ENCODE peak calls at places on chromosomes 13 and 19, in eight cellular contexts. One of them, this sample, is unnamed. For H3K4me1, the result is how much of the 10 kb centered on the place peaks cover.

GRCh38 chr13:36006895-36007294 is 124.3 kb downstream of the DCLK1 start:
- DNase-seq in fibroblast of lung: no peak
- DNase-seq in PC-3: no peak
- DNase-seq in A549: no peak
- DNase-seq in colonic mucosa: no peak
- DNase-seq in ascending aorta: no peak
- DNase-seq in mammary epithelial cell: no peak
- DNase-seq in CD4-positive, CD25-positive, alpha-beta regulatory T cell: no peak
- DNase-seq in this sample: no peak

GRCh38 chr19:48760514-48761221 is 5.3 kb downstream of the FGF21 start:
- DNase-seq in fibroblast of lung: no peak
- DNase-seq in PC-3: peak
- DNase-seq in A549: no peak
- DNase-seq in colonic mucosa: no peak
- DNase-seq in ascending aorta: no peak
- DNase-seq in mammary epithelial cell: no peak
- DNase-seq in CD4-positive, CD25-positive, alpha-beta regulatory T cell: no peak
- DNase-seq in this sample: no peak

GRCh38 chr19:23992348-23992747 is 77.7 kb downstream of the ZNF726 start:
- DNase-seq in fibroblast of lung: no peak
- DNase-seq in PC-3: no peak
- DNase-seq in A549: no peak
- DNase-seq in colonic mucosa: no peak
- DNase-seq in ascending aorta: no peak
- DNase-seq in mammary epithelial cell: no peak
- DNase-seq in CD4-positive, CD25-positive, alpha-beta regulatory T cell: peak
- DNase-seq in this sample: no peak

GRCh38 chr13:106028916-106029315 is 506.5 kb downstream of the EFNB2 start:
- DNase-seq in fibroblast of lung: peak
- DNase-seq in PC-3: no peak
- DNase-seq in A549: no peak
- DNase-seq in colonic mucosa: no peak
- DNase-seq in ascending aorta: no peak
- DNase-seq in mammary epithelial cell: peak
- DNase-seq in CD4-positive, CD25-positive, alpha-beta regulatory T cell: no peak
- DNase-seq in this sample: no peak

GRCh38 chr13:59476376-59476775 is 687.4 kb downstream of the DIAPH3 start:
- DNase-seq in fibroblast of lung: no peak
- DNase-seq in PC-3: no peak
- DNase-seq in A549: no peak
- DNase-seq in colonic mucosa: no peak
- DNase-seq in ascending aorta: no peak
- DNase-seq in mammary epithelial cell: no peak
- DNase-seq in CD4-positive, CD25-positive, alpha-beta regulatory T cell: no peak
- DNase-seq in this sample: peak

GRCh38 chr19:47377801-47378200 is 28.7 kb downstream of the DHX34 start:
- DNase-seq in fibroblast of lung: no peak
- DNase-seq in PC-3: no peak
- DNase-seq in A549: no peak
- DNase-seq in colonic mucosa: no peak
- DNase-seq in ascending aorta: no peak
- DNase-seq in mammary epithelial cell: no peak
- DNase-seq in CD4-positive, CD25-positive, alpha-beta regulatory T cell: no peak
- DNase-seq in this sample: no peak

GRCh38 chr19:47430041-47430802 is 10.9 kb upstream of the MEIS3 start:
- DNase-seq in fibroblast of lung: peak
- DNase-seq in PC-3: no peak
- DNase-seq in A549: no peak
- DNase-seq in colonic mucosa: peak
- DNase-seq in ascending aorta: no peak
- DNase-seq in mammary epithelial cell: no peak
- DNase-seq in CD4-positive, CD25-positive, alpha-beta regulatory T cell: no peak
- DNase-seq in this sample: peak

GRCh38 chr13:100751826-100752225 is 77.2 kb upstream of the TMTC4 start:
- DNase-seq in fibroblast of lung: no peak
- DNase-seq in PC-3: no peak
- DNase-seq in A549: no peak
- DNase-seq in colonic mucosa: no peak
- DNase-seq in ascending aorta: no peak
- DNase-seq in mammary epithelial cell: no peak
- DNase-seq in CD4-positive, CD25-positive, alpha-beta regulatory T cell: no peak
- DNase-seq in this sample: no peak

GRCh38 chr13:45108716-45109706 is 11.3 kb upstream of the GTF2F2 start:
- DNase-seq in fibroblast of lung: peak
- DNase-seq in PC-3: no peak
- DNase-seq in A549: no peak
- DNase-seq in colonic mucosa: no peak
- DNase-seq in ascending aorta: no peak
- DNase-seq in mammary epithelial cell: peak
- DNase-seq in CD4-positive, CD25-positive, alpha-beta regulatory T cell: no peak
- DNase-seq in this sample: peak

GRCh38 chr13:48074006-48074405 is 20.9 kb downstream of the MED4 start:
- DNase-seq in fibroblast of lung: no peak
- DNase-seq in PC-3: no peak
- DNase-seq in A549: no peak
- DNase-seq in colonic mucosa: no peak
- DNase-seq in ascending aorta: no peak
- DNase-seq in mammary epithelial cell: no peak
- DNase-seq in CD4-positive, CD25-positive, alpha-beta regulatory T cell: no peak
- DNase-seq in this sample: no peak

GRCh38 chr13:112748947-112749346 is 59.1 kb downstream of the ATP11A start:
- DNase-seq in fibroblast of lung: peak
- DNase-seq in PC-3: no peak
- DNase-seq in A549: no peak
- DNase-seq in colonic mucosa: no peak
- DNase-seq in ascending aorta: no peak
- DNase-seq in mammary epithelial cell: no peak
- DNase-seq in CD4-positive, CD25-positive, alpha-beta regulatory T cell: no peak
- DNase-seq in this sample: no peak

GRCh38 chr13:24161010-24161775 is 673 bp downstream of the SPATA13 start:
- DNase-seq in fibroblast of lung: peak
- DNase-seq in PC-3: peak
- DNase-seq in A549: no peak
- DNase-seq in colonic mucosa: peak
- DNase-seq in ascending aorta: peak
- DNase-seq in mammary epithelial cell: no peak
- DNase-seq in CD4-positive, CD25-positive, alpha-beta regulatory T cell: peak
- DNase-seq in this sample: no peak

GRCh38 chr19:2123682-2124387 is 27.1 kb downstream of the IZUMO4 start:
- DNase-seq in fibroblast of lung: peak
- DNase-seq in PC-3: no peak
- DNase-seq in A549: no peak
- DNase-seq in colonic mucosa: no peak
- DNase-seq in ascending aorta: no peak
- DNase-seq in mammary epithelial cell: no peak
- DNase-seq in CD4-positive, CD25-positive, alpha-beta regulatory T cell: no peak
- DNase-seq in this sample: peak

GRCh38 chr13:21606781-21607180 is 2.8 kb upstream of the MICU2 start:
- DNase-seq in fibroblast of lung: no peak
- DNase-seq in PC-3: no peak
- DNase-seq in A549: no peak
- DNase-seq in colonic mucosa: no peak
- DNase-seq in ascending aorta: no peak
- DNase-seq in mammary epithelial cell: no peak
- DNase-seq in CD4-positive, CD25-positive, alpha-beta regulatory T cell: no peak
- DNase-seq in this sample: no peak

GRCh38 chr19:16660763-16661479 is at the start of gene TMEM38A:
- DNase-seq in fibroblast of lung: no peak
- DNase-seq in PC-3: peak
- DNase-seq in A549: no peak
- DNase-seq in colonic mucosa: peak
- DNase-seq in ascending aorta: peak
- DNase-seq in mammary epithelial cell: peak
- DNase-seq in CD4-positive, CD25-positive, alpha-beta regulatory T cell: peak
- DNase-seq in this sample: peak

GRCh38 chr13:25347156-25347555 is 24.6 kb upstream of the ATP8A2 start:
- DNase-seq in fibroblast of lung: peak
- DNase-seq in PC-3: no peak
- DNase-seq in A549: no peak
- DNase-seq in colonic mucosa: no peak
- DNase-seq in ascending aorta: no peak
- DNase-seq in mammary epithelial cell: no peak
- DNase-seq in CD4-positive, CD25-positive, alpha-beta regulatory T cell: no peak
- DNase-seq in this sample: no peak

GRCh38 chr19:32748497-32748896 is 28.9 kb downstream of the TDRD12 start:
- DNase-seq in fibroblast of lung: no peak
- DNase-seq in PC-3: peak
- DNase-seq in A549: peak
- DNase-seq in colonic mucosa: no peak
- DNase-seq in ascending aorta: no peak
- DNase-seq in mammary epithelial cell: no peak
- DNase-seq in CD4-positive, CD25-positive, alpha-beta regulatory T cell: peak
- DNase-seq in this sample: no peak

GRCh38 chr19:6849876-6850275 is 37.5 kb upstream of the ADGRE1 start:
- DNase-seq in fibroblast of lung: no peak
- DNase-seq in PC-3: no peak
- DNase-seq in A549: no peak
- DNase-seq in colonic mucosa: no peak
- DNase-seq in ascending aorta: no peak
- DNase-seq in mammary epithelial cell: no peak
- DNase-seq in CD4-positive, CD25-positive, alpha-beta regulatory T cell: no peak
- DNase-seq in this sample: no peak

GRCh38 chr13:97202761-97203160 is 19.4 kb upstream of the MBNL2 start:
- DNase-seq in fibroblast of lung: no peak
- DNase-seq in PC-3: no peak
- DNase-seq in A549: no peak
- DNase-seq in colonic mucosa: no peak
- DNase-seq in ascending aorta: no peak
- DNase-seq in mammary epithelial cell: no peak
- DNase-seq in CD4-positive, CD25-positive, alpha-beta regulatory T cell: no peak
- DNase-seq in this sample: no peak

GRCh38 chr13:23375007-23375971 is 58.2 kb downstream of the SACS start:
- DNase-seq in fibroblast of lung: peak
- DNase-seq in PC-3: peak
- DNase-seq in A549: peak
- DNase-seq in colonic mucosa: peak
- DNase-seq in ascending aorta: peak
- DNase-seq in mammary epithelial cell: peak
- DNase-seq in CD4-positive, CD25-positive, alpha-beta regulatory T cell: peak
- DNase-seq in this sample: peak

GRCh38 chr19:34432797-34433196 is 4.6 kb downstream of the UBA2 start:
- DNase-seq in fibroblast of lung: no peak
- DNase-seq in PC-3: no peak
- DNase-seq in A549: no peak
- DNase-seq in colonic mucosa: no peak
- DNase-seq in ascending aorta: peak
- DNase-seq in mammary epithelial cell: no peak
- DNase-seq in CD4-positive, CD25-positive, alpha-beta regulatory T cell: no peak
- DNase-seq in this sample: peak

GRCh38 chr13:72101768-72102400 is 234.9 kb upstream of the DACH1 start:
- DNase-seq in fibroblast of lung: no peak
- DNase-seq in PC-3: no peak
- DNase-seq in A549: no peak
- DNase-seq in colonic mucosa: no peak
- DNase-seq in ascending aorta: no peak
- DNase-seq in mammary epithelial cell: no peak
- DNase-seq in CD4-positive, CD25-positive, alpha-beta regulatory T cell: no peak
- DNase-seq in this sample: no peak

DNA sequence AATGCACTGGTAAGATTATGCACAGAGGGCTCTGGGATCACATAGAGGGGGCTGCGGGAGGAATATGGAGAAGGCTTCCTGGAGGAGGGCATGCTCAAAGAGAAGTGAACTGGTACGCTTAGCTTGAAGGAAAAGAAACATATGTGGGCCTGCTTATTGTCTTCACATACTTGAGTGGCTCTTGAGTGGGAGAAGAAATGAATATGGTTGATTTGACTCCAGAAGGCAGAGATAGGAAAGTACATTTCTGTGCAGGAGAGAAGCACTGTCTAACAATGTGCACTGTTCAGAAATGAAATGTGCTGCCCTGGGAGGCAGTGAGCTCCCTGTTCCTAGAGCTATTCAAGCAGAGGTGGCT is 91.2 kb downstream of the KL start:
- DNase-seq in fibroblast of lung: no peak
- DNase-seq in PC-3: no peak
- DNase-seq in A549: no peak
- DNase-seq in colonic mucosa: no peak
- DNase-seq in ascending aorta: no peak
- DNase-seq in mammary epithelial cell: no peak
- DNase-seq in CD4-positive, CD25-positive, alpha-beta regulatory T cell: no peak
- DNase-seq in this sample: no peak
- H3K4me1 ChIP-seq in fibroblast of lung: under half
- H3K4me1 ChIP-seq in PC-3: under half
- H3K4me1 ChIP-seq in A549: under half
- H3K4me1 ChIP-seq in colonic mucosa: under half
- H3K4me1 ChIP-seq in ascending aorta: under half
- H3K4me1 ChIP-seq in mammary epithelial cell: under half
- H3K4me1 ChIP-seq in CD4-positive, CD25-positive, alpha-beta regulatory T cell: under half
- H3K4me1 ChIP-seq in this sample: under half

GRCh38 chr19:8510589-8511115 is 3.3 kb downstream of the ZNF414 start:
- DNase-seq in fibroblast of lung: no peak
- DNase-seq in PC-3: no peak
- DNase-seq in A549: no peak
- DNase-seq in colonic mucosa: no peak
- DNase-seq in ascending aorta: no peak
- DNase-seq in mammary epithelial cell: no peak
- DNase-seq in CD4-positive, CD25-positive, alpha-beta regulatory T cell: no peak
- DNase-seq in this sample: no peak
- H3K4me1 ChIP-seq in fibroblast of lung: under half
- H3K4me1 ChIP-seq in PC-3: under half
- H3K4me1 ChIP-seq in A549: under half
- H3K4me1 ChIP-seq in colonic mucosa: under half
- H3K4me1 ChIP-seq in ascending aorta: under half
- H3K4me1 ChIP-seq in mammary epithelial cell: under half
- H3K4me1 ChIP-seq in CD4-positive, CD25-positive, alpha-beta regulatory T cell: under half
- H3K4me1 ChIP-seq in this sample: under half

DNA sequence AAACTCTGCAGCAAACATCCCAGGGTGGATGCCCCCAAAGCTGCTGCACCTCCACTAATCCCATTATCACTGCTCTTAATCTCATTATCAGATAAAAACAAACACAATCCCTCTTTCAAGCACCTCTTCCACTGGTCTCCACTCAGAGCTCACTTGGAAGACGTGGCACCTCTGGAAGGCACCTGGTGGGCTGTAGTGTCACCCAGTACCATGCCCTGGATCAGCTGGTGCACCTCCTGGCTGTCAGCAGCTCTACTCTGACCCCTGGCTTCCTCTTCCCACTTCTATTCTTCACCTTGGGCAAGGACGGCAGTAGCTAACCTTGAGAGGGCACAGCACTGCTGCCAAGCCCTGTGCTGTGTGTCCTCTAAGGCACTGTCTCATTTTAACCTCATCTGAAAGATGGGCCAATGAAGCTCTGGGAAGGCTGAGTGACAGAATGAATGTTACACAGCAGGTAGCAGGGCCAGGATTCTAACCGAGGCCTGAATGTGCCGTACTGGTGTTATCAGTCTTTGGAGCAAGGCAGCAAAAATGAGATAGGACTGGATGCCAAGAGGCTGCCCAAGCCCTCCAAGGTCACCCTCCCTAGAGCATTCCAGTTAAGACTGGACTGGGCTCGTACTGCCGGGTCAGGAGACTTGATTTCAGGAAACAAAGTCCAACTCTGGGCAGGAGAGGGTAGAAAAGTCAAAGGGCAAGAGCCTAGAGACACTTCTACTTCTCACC is 7.4 kb downstream of the BRD4 start:
- DNase-seq in fibroblast of lung: no peak
- DNase-seq in PC-3: no peak
- DNase-seq in A549: no peak
- DNase-seq in colonic mucosa: peak
- DNase-seq in ascending aorta: no peak
- DNase-seq in mammary epithelial cell: no peak
- DNase-seq in CD4-positive, CD25-positive, alpha-beta regulatory T cell: no peak
- DNase-seq in this sample: no peak
- H3K4me1 ChIP-seq in fibroblast of lung: under half
- H3K4me1 ChIP-seq in PC-3: under half
- H3K4me1 ChIP-seq in A549: half or more
- H3K4me1 ChIP-seq in colonic mucosa: under half
- H3K4me1 ChIP-seq in ascending aorta: under half
- H3K4me1 ChIP-seq in mammary epithelial cell: under half
- H3K4me1 ChIP-seq in CD4-positive, CD25-positive, alpha-beta regulatory T cell: half or more
- H3K4me1 ChIP-seq in this sample: under half

GRCh38 chr19:37355901-37356300 is 15.0 kb upstream of the ZNF527 start:
- DNase-seq in fibroblast of lung: no peak
- DNase-seq in PC-3: no peak
- DNase-seq in A549: no peak
- DNase-seq in colonic mucosa: no peak
- DNase-seq in ascending aorta: no peak
- DNase-seq in mammary epithelial cell: no peak
- DNase-seq in CD4-positive, CD25-positive, alpha-beta regulatory T cell: no peak
- DNase-seq in this sample: no peak
- H3K4me1 ChIP-seq in fibroblast of lung: under half
- H3K4me1 ChIP-seq in PC-3: under half
- H3K4me1 ChIP-seq in A549: under half
- H3K4me1 ChIP-seq in colonic mucosa: under half
- H3K4me1 ChIP-seq in ascending aorta: under half
- H3K4me1 ChIP-seq in mammary epithelial cell: under half
- H3K4me1 ChIP-seq in CD4-positive, CD25-positive, alpha-beta regulatory T cell: under half
- H3K4me1 ChIP-seq in this sample: under half

This sample was measured in mesenchymal stem cell.